ENCODE peak calls at places on chromosome 10, in four cellular contexts. One of them, this sample, is unnamed.

GRCh38 chr10:1581189-1581588 is 156.1 kb downstream of the ADARB2 start:
- DNase-seq in tibial artery: no peak
- DNase-seq in fibroblast of mammary gland: no peak
- DNase-seq in BE2C: no peak
- DNase-seq in this sample: no peak

GRCh38 chr10:111146025-111146640 is 69.3 kb downstream of the ADRA2A start:
- DNase-seq in tibial artery: no peak
- DNase-seq in fibroblast of mammary gland: no peak
- DNase-seq in BE2C: peak; percentile 67
- DNase-seq in this sample: no peak

GRCh38 chr10:124025638-124026336 is 67.6 kb downstream of the CHST15 start:
- DNase-seq in tibial artery: peak; percentile 79
- DNase-seq in fibroblast of mammary gland: peak; percentile 28
- DNase-seq in BE2C: peak; percentile 51
- DNase-seq in this sample: no peak

GRCh38 chr10:26983156-26983555 is 117.1 kb downstream of the ANKRD26 start:
- DNase-seq in tibial artery: no peak
- DNase-seq in fibroblast of mammary gland: peak; percentile 38
- DNase-seq in BE2C: no peak
- DNase-seq in this sample: no peak

GRCh38 chr10:78905015-78905939 is 163.5 kb upstream of the ZMIZ1 start:
- DNase-seq in tibial artery: no peak
- DNase-seq in fibroblast of mammary gland: no peak
- DNase-seq in BE2C: no peak
- DNase-seq in this sample: no peak

GRCh38 chr10:78473016-78473415 is 439.4 kb downstream of the RPS24 start:
- DNase-seq in tibial artery: no peak
- DNase-seq in fibroblast of mammary gland: no peak
- DNase-seq in BE2C: peak; percentile 36
- DNase-seq in this sample: no peak

GRCh38 chr10:75845538-75845937 is 414.1 kb downstream of the LRMDA start:
- DNase-seq in tibial artery: no peak
- DNase-seq in fibroblast of mammary gland: no peak
- DNase-seq in BE2C: no peak
- DNase-seq in this sample: no peak

GRCh38 chr10:22319559-22320558 is 1.0 kb upstream of the BMI1 start:
- DNase-seq in tibial artery: no peak
- DNase-seq in fibroblast of mammary gland: no peak
- DNase-seq in BE2C: no peak
- DNase-seq in this sample: no peak

GRCh38 chr10:24240001-24240751 is 31.2 kb downstream of the KIAA1217 start:
- DNase-seq in tibial artery: no peak
- DNase-seq in fibroblast of mammary gland: peak; percentile 26
- DNase-seq in BE2C: no peak
- DNase-seq in this sample: peak; percentile 52

GRCh38 chr10:4024846-4025245 is 239.8 kb upstream of the KLF6 start:
- DNase-seq in tibial artery: no peak
- DNase-seq in fibroblast of mammary gland: no peak
- DNase-seq in BE2C: no peak
- DNase-seq in this sample: no peak

GRCh38 chr10:96446966-96447596 is 66.6 kb downstream of the TLL2 start:
- DNase-seq in tibial artery: no peak
- DNase-seq in fibroblast of mammary gland: no peak
- DNase-seq in BE2C: no peak
- DNase-seq in this sample: no peak

GRCh38 chr10:97882142-97883091 is 32.8 kb downstream of the GOLGA7B start:
- DNase-seq in tibial artery: peak; percentile 90
- DNase-seq in fibroblast of mammary gland: peak; percentile 88
- DNase-seq in BE2C: no peak
- DNase-seq in this sample: peak; percentile 98

GRCh38 chr10:58087896-58088295 is 179.8 kb downstream of the IPMK start:
- DNase-seq in tibial artery: no peak
- DNase-seq in fibroblast of mammary gland: no peak
- DNase-seq in BE2C: no peak
- DNase-seq in this sample: peak; percentile 83

GRCh38 chr10:71756441-71757191 is 16.7 kb downstream of the VSIR start:
- DNase-seq in tibial artery: no peak
- DNase-seq in fibroblast of mammary gland: no peak
- DNase-seq in BE2C: no peak
- DNase-seq in this sample: no peak

GRCh38 chr10:97074256-97075145 is 111.3 kb downstream of the SLIT1 start:
- DNase-seq in tibial artery: no peak
- DNase-seq in fibroblast of mammary gland: no peak
- DNase-seq in BE2C: peak; percentile 27
- DNase-seq in this sample: no peak

GRCh38 chr10:132434405-132435005 is 37.5 kb downstream of the PWWP2B start:
- DNase-seq in tibial artery: no peak
- DNase-seq in fibroblast of mammary gland: no peak
- DNase-seq in BE2C: peak; percentile 39
- DNase-seq in this sample: no peak

GRCh38 chr10:33386926-33387325 is 52.5 kb upstream of the NRP1 start:
- DNase-seq in tibial artery: no peak
- DNase-seq in fibroblast of mammary gland: no peak
- DNase-seq in BE2C: no peak
- DNase-seq in this sample: no peak

GRCh38 chr10:25405871-25406270 is 231.1 kb downstream of the GPR158 start:
- DNase-seq in tibial artery: no peak
- DNase-seq in fibroblast of mammary gland: no peak
- DNase-seq in BE2C: no peak
- DNase-seq in this sample: peak; percentile 51

GRCh38 chr10:49488056-49488455 is 50.9 kb downstream of the ERCC6 start:
- DNase-seq in tibial artery: no peak
- DNase-seq in fibroblast of mammary gland: no peak
- DNase-seq in BE2C: peak; percentile 50
- DNase-seq in this sample: no peak

GRCh38 chr10:105950410-105950809 is 1214.1 kb downstream of the SORCS1 start:
- DNase-seq in tibial artery: no peak
- DNase-seq in fibroblast of mammary gland: peak; percentile 51
- DNase-seq in BE2C: peak; percentile 36
- DNase-seq in this sample: peak; percentile 45

GRCh38 chr10:91551856-91552255 is 81.0 kb downstream of the PPP1R3C start:
- DNase-seq in tibial artery: no peak
- DNase-seq in fibroblast of mammary gland: peak; percentile 72
- DNase-seq in BE2C: peak; percentile 63
- DNase-seq in this sample: peak; percentile 41

GRCh38 chr10:27626821-27627359 is 118.7 kb downstream of the MKX start:
- DNase-seq in tibial artery: no peak
- DNase-seq in fibroblast of mammary gland: no peak
- DNase-seq in BE2C: no peak
- DNase-seq in this sample: no peak

GRCh38 chr10:119041332-119041731 is 11.8 kb downstream of the NANOS1 start:
- DNase-seq in tibial artery: no peak
- DNase-seq in fibroblast of mammary gland: no peak
- DNase-seq in BE2C: no peak
- DNase-seq in this sample: no peak

GRCh38 chr10:112363696-112364688 is 9.9 kb upstream of the ACSL5 start:
- DNase-seq in tibial artery: no peak
- DNase-seq in fibroblast of mammary gland: no peak
- DNase-seq in BE2C: no peak
- DNase-seq in this sample: no peak

GRCh38 chr10:43409385-43410109 is 561 bp upstream of the HNRNPF start:
- DNase-seq in tibial artery: peak; percentile 74
- DNase-seq in fibroblast of mammary gland: peak; percentile 29
- DNase-seq in BE2C: no peak
- DNase-seq in this sample: no peak

GRCh38 chr10:93199221-93199681 is 125.6 kb downstream of the CYP26A1 start:
- DNase-seq in tibial artery: peak; percentile 84
- DNase-seq in fibroblast of mammary gland: peak; percentile 35
- DNase-seq in BE2C: no peak
- DNase-seq in this sample: peak; percentile 29

GRCh38 chr10:35797187-35797586 is 155.1 kb upstream of the FZD8 start:
- DNase-seq in tibial artery: no peak
- DNase-seq in fibroblast of mammary gland: peak; percentile 38
- DNase-seq in BE2C: no peak
- DNase-seq in this sample: no peak

GRCh38 chr10:19168584-19168983 is 120.0 kb downstream of the MALRD1 start:
- DNase-seq in tibial artery: no peak
- DNase-seq in fibroblast of mammary gland: no peak
- DNase-seq in BE2C: no peak
- DNase-seq in this sample: no peak

GRCh38 chr10:72753760-72754231 is 61.9 kb downstream of the MCU start:
- DNase-seq in tibial artery: no peak
- DNase-seq in fibroblast of mammary gland: no peak
- DNase-seq in BE2C: no peak
- DNase-seq in this sample: no peak

DNA sequence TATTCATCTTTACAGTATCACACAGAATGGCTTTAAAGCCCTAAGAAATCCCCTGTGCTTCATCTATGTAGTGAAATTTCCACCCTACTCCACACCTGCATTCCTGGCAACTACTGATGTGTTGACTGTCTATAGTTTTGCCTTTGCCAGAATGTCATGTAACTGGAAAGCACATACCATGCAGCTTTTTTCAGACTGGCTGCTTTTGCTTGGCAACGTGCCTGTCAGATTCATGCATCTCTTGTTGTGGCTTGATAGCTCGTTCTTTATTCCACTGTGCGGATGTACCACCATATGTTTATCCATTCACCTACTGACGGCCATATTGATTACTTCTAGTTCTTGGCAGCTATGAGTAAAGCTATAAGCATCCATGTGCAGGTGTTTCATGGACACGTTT is 30.6 kb downstream of the RBM17 start:
- DNase-seq in tibial artery: no peak
- DNase-seq in fibroblast of mammary gland: no peak
- DNase-seq in BE2C: no peak
- DNase-seq in this sample: peak; percentile 27
- H3K4me3 ChIP-seq in tibial artery: no peak overlapping the region
- H3K4me3 ChIP-seq in fibroblast of mammary gland: no peak overlapping the region
- H3K4me3 ChIP-seq in BE2C: no peak overlapping the region
- H3K4me3 ChIP-seq in this sample: no peak overlapping the region

GRCh38 chr10:114492351-114493037 is 88.2 kb upstream of the AFAP1L2 start:
- DNase-seq in tibial artery: no peak
- DNase-seq in fibroblast of mammary gland: no peak
- DNase-seq in BE2C: no peak
- DNase-seq in this sample: peak; percentile 45

GRCh38 chr10:114495303-114495702 is 91.0 kb upstream of the AFAP1L2 start:
- DNase-seq in tibial artery: no peak
- DNase-seq in fibroblast of mammary gland: no peak
- DNase-seq in BE2C: no peak
- DNase-seq in this sample: no peak

GRCh38 chr10:114491419-114491818 is 87.1 kb upstream of the AFAP1L2 start:
- DNase-seq in tibial artery: no peak
- DNase-seq in fibroblast of mammary gland: peak; percentile 31
- DNase-seq in BE2C: no peak
- DNase-seq in this sample: peak; percentile 40

GRCh38 chr10:114489521-114490310 is 85.4 kb upstream of the AFAP1L2 start:
- DNase-seq in tibial artery: no peak
- DNase-seq in fibroblast of mammary gland: no peak
- DNase-seq in BE2C: no peak
- DNase-seq in this sample: no peak

DNA sequence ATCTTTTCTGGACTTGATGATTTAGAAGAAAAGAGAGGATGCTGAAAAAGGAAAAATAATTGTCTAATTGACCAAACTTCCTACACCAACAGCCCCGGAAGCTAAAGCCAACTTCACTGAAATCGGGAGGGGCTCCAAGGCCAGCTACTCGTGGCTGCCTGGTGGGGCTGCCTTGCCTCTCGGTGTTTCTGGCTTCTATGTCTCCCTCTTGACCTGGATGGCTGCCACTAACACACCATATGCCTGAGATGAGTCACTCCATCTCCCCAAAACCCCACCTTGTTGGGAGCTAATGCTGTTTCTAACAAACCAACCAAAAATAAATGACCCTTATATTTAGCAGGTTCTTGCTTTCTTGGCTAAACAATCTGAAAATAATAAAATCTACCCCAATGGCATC is 87.6 kb upstream of the AFAP1L2 start:
- DNase-seq in tibial artery: no peak
- DNase-seq in fibroblast of mammary gland: peak; percentile 37
- DNase-seq in BE2C: peak; percentile 23
- DNase-seq in this sample: peak; percentile 26
- TF ChIP-seq CTCF in tibial artery: no peak
- TF ChIP-seq CTCF in fibroblast of mammary gland: no peak
- TF ChIP-seq CTCF in BE2C: no peak
- TF ChIP-seq CTCF in this sample: no peak

DNA sequence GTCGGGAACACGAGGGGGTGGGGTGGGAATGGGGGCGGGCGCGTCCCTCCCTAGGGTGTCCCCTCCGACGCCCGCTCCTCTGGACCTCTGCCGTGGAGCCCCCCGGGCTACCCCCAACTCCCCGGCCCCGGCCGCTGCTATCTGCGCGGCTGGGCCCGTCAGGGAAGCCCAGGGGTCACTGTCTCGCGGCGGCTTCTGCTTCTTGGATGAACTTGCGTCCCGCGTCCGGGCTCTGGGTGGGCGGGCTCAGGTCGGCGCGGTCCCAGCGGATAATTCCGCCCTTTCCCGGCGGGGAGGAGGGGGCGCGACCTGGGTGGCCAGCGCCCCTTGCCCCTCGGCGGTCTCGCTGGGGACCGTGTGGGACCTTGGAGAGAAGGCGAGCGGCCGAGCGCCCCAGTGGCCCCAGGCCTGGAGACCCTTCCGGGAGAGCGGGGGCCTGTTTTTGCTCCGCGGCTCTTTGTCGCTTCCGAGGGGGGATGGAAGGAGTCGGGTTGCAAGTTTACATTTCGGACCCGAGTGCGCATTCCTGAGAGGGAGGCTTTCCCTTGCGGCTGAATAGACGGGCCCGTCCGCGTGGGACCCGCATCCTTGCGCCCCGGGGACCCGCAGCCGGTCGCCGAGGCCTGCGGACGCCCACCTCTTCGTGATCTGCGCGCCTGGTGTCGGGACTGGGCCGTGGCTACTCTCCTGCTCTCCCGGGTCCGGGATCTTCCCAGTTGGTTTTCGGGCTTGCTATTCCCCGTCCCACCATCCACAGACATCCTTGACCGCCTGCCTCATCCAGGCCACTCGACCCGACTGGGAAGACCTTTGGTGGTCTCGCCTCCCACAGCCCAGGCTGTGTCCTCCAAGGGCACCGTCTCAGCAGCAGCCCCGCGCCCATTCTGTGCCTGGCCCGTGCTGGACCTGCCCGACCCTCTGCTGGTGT is 812 bp downstream of the DOCK1 start:
- DNase-seq in tibial artery: no peak
- DNase-seq in fibroblast of mammary gland: no peak
- DNase-seq in BE2C: no peak
- DNase-seq in this sample: no peak
- H3K4me3 ChIP-seq in tibial artery: peak overlapping the region; percentile 86
- H3K4me3 ChIP-seq in fibroblast of mammary gland: peak overlapping the region; percentile 69
- H3K4me3 ChIP-seq in BE2C: peak overlapping the region; percentile 47
- H3K4me3 ChIP-seq in this sample: peak overlapping the region; percentile 65

GRCh38 chr10:113854757-113855626 is 531 bp downstream of the NHLRC2 start:
- DNase-seq in tibial artery: peak; percentile 69
- DNase-seq in fibroblast of mammary gland: peak; percentile 26
- DNase-seq in BE2C: peak; percentile 66
- DNase-seq in this sample: peak; percentile 15
- TF ChIP-seq CTCF in tibial artery: peak; percentile 8
- TF ChIP-seq CTCF in fibroblast of mammary gland: no peak
- TF ChIP-seq CTCF in BE2C: no peak
- TF ChIP-seq CTCF in this sample: no peak

This sample was measured in bronchial epithelial cell.